ENCODE peak calls at places on chromosomes 1 and 21, in nine cellular contexts. S is CD8-positive, alpha-beta memory T cell; Q is neural progenitor cell; K is adrenal gland; Z is kidney; X is psoas muscle; V is H9; P is gastrocnemius medialis; R is fibroblast of lung. O is an unnamed sample. For H3K4me1, the result is how much of the 10 kb centered on the place peaks cover.

GRCh38 chr1:109768700-109769325 is 5.1 kb upstream of the EPS8L3 start:
- DNase-seq in Z (peak), K (no peak), P (peak), Q (no peak), X (peak), V (no peak), R (no peak), S (no peak), O (no peak)

GRCh38 chr1:88773540-88774150 is 89.6 kb downstream of the PKN2 start:
- DNase-seq in X (no peak), K (no peak), S (no peak), R (peak), V (no peak), Z (no peak), P (no peak), Q (no peak), O (no peak)

GRCh38 chr1:7620196-7620595 is 150.9 kb upstream of the VAMP3 start:
- DNase-seq in R (no peak), S (no peak), Q (no peak), Z (no peak), K (no peak), V (no peak), X (no peak), P (no peak), O (no peak)

GRCh38 chr21:28554660-28555475 is 437.8 kb downstream of the LTN1 start:
- DNase-seq in V (peak), R (no peak), S (no peak), X (no peak), Q (peak), Z (no peak), P (no peak), K (no peak), O (no peak)

GRCh38 chr21:33024278-33025103 is 1.2 kb upstream of the OLIG2 start:
- DNase-seq in R (no peak), K (no peak), P (no peak), Q (peak), S (no peak), Z (no peak), X (no peak), V (peak), O (no peak)

GRCh38 chr1:158177705-158178450 is 2.8 kb upstream of the CD1D start:
- DNase-seq in K (peak), Q (peak), P (peak), Z (peak), V (peak), X (peak), S (peak), R (peak), O (peak)

GRCh38 chr1:229981736-229982135 is 85.3 kb upstream of the GALNT2 start:
- DNase-seq in Z (no peak), R (no peak), P (no peak), Q (no peak), X (no peak), S (no peak), V (no peak), K (no peak), O (no peak)

GRCh38 chr1:77661696-77662095 is 20.8 kb downstream of the ZZZ3 start:
- DNase-seq in S (no peak), Q (no peak), P (no peak), Z (no peak), R (no peak), V (no peak), K (no peak), X (no peak), O (no peak)

GRCh38 chr1:159854101-159854692 is 8.3 kb downstream of the VSIG8 start:
- DNase-seq in Q (peak), K (peak), Z (peak), X (peak), V (peak), P (peak), S (peak), R (peak), O (peak)

GRCh38 chr1:72397786-72398185 is 115.4 kb upstream of the NEGR1 start:
- DNase-seq in V (no peak), P (no peak), Q (peak), R (peak), K (no peak), Z (no peak), S (no peak), X (no peak), O (no peak)

GRCh38 chr1:109582021-109582420 is 33.6 kb downstream of the GNAI3 start:
- DNase-seq in Z (no peak), P (no peak), R (no peak), Q (no peak), S (no peak), X (no peak), V (no peak), K (no peak), O (no peak)

GRCh38 chr1:44062656-44063055 is 31.4 kb upstream of the SLC6A9 start:
- DNase-seq in S (no peak), P (no peak), Q (no peak), V (no peak), X (no peak), R (no peak), Z (no peak), K (no peak), O (no peak)

GRCh38 chr1:44061857-44062256 is 30.6 kb upstream of the SLC6A9 start:
- DNase-seq in V (no peak), Z (no peak), P (no peak), X (no peak), K (no peak), Q (no peak), S (no peak), R (no peak), O (no peak)

GRCh38 chr1:44072204-44072603 is 40.9 kb upstream of the SLC6A9 start:
- DNase-seq in Z (no peak), R (peak), P (no peak), S (no peak), V (no peak), K (no peak), X (no peak), Q (no peak), O (no peak)

GRCh38 chr1:44068442-44068861 is 37.2 kb upstream of the SLC6A9 start:
- DNase-seq in P (no peak), Z (no peak), X (no peak), V (no peak), K (peak), S (no peak), R (peak), Q (no peak), O (no peak)

GRCh38 chr1:44067258-44068250 is 36.3 kb upstream of the SLC6A9 start:
- DNase-seq in Z (no peak), K (no peak), P (no peak), Q (no peak), V (no peak), S (no peak), X (no peak), R (no peak), O (no peak)
- H3K27ac ChIP-seq in Z (no peak), K (peak), P (no peak), Q (no peak), V (no peak), S (no peak), X (no peak), R (no peak), O (no peak)

DNA sequence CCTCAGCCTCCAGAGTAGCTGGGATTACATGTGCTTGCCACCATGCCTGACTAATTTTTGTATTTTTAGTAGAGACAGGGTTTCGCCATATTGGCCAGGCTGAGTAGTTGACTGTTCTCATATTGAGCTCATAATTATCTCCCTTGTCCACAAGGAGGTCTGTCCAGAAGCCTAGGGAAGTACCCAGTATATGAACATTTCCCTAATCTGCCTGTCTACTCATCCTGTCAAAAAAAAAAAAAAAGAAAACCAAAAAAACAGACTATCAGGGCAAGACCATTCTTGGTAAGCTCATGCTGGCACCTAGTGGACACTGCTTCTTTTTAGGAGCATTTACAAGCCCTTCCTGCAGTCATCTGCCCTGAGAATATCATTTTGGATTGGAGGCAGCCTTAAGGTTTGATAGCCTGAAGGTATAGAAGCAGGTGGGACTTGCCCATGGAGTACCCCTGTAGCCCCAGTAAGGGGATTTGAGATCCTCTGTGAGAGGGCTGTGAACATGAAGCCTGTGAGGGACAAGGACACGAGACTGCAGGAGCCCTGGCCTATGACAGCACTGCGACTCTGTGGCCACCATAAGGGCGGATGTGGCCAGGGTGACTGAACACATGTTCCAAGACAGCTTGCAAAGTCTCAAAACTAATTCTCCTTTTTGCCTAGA is 10.8 kb upstream of the DUSP12 start:
- DNase-seq in Q (peak), S (peak), K (no peak), X (peak), P (peak), R (peak), V (peak), Z (peak), O (peak)
- H3K4me1 ChIP-seq in Q (under half), S (under half), K (under half), X (under half), P (under half), R (under half), V (under half), Z (under half), O (under half)

GRCh38 chr1:204806943-204807624 is 63.6 kb upstream of the NFASC start:
- DNase-seq in Q (peak), R (peak), S (peak), V (peak), X (peak), P (peak), K (peak), Z (peak), O (peak)

GRCh38 chr1:204812842-204813241 is 57.8 kb upstream of the NFASC start:
- DNase-seq in Q (no peak), V (no peak), Z (no peak), P (no peak), S (no peak), X (no peak), R (no peak), K (no peak), O (no peak)

GRCh38 chr1:204813522-204813921 is 57.1 kb upstream of the NFASC start:
- DNase-seq in V (no peak), P (no peak), Z (no peak), R (no peak), K (no peak), Q (no peak), X (no peak), S (no peak), O (no peak)

GRCh38 chr1:204814146-204814884 is 56.3 kb upstream of the NFASC start:
- DNase-seq in Z (no peak), R (no peak), Q (no peak), V (no peak), S (no peak), K (no peak), X (no peak), P (no peak), O (no peak)

GRCh38 chr1:204809488-204809887 is 61.2 kb upstream of the NFASC start:
- DNase-seq in K (no peak), P (no peak), X (no peak), S (no peak), Q (no peak), Z (no peak), R (no peak), V (no peak), O (no peak)
- H3K27ac ChIP-seq in K (no peak), P (no peak), X (no peak), S (no peak), Q (no peak), Z (no peak), R (no peak), V (no peak), O (no peak)

DNA sequence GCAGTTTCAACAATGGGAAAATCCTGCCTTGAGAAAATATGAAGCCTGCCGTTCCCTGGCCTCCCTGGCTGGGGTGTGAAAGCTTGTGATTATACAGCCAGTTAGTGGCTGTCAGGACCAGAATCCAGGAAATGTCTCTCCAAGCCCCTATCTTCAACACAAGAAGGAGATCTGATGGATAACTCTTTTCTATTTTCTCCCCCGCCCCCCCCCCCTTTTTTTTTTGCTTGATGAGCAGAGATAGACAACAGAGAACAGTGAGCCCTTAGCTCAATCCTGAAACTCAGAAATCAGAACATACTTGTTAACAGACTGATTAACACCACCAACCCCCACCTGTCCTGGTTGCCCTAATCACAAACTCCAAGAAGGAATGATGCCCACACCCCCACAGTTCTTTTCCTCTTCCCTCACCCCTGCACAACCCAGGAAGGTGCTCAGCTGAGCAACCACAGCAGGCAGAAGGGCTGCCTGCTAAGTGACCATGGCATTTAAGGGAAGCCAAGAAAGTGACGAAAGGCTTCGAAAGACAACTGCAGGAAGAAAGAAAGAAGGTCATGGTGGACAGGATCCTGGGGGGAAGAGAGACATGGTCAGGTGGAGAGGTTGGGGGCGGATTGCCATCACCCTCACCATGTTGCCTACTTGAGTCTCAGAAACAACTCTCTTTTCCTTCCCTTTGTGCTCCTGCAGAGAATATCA is 12.3 kb upstream of the DENND2D start:
- DNase-seq in K (no peak), S (no peak), Q (no peak), Z (no peak), V (no peak), P (no peak), X (no peak), R (no peak), O (no peak)
- H3K4me1 ChIP-seq in K (under half), S (half or more), Q (under half), Z (under half), V (under half), P (under half), X (under half), R (under half), O (under half)

GRCh38 chr1:218345673-218346390 is 696 bp downstream of the TGFB2 start:
- DNase-seq in Q (peak), V (peak), X (peak), P (peak), R (peak), Z (peak), K (peak), S (peak), O (peak)
- H3K27ac ChIP-seq in Q (no peak), V (no peak), X (peak), P (peak), R (peak), Z (peak), K (peak), S (no peak), O (peak)

GRCh38 chr21:42377211-42377950 is 11.0 kb upstream of the TFF1 start:
- DNase-seq in Q (no peak), V (no peak), Z (peak), R (no peak), X (no peak), S (no peak), K (no peak), P (no peak), O (no peak)
- H3K4me1 ChIP-seq in Q (under half), V (under half), Z (under half), R (under half), X (under half), S (under half), K (under half), P (under half), O (under half)

GRCh38 chr1:245589827-245590421 is 435.1 kb downstream of the KIF26B start:
- DNase-seq in Z (no peak), P (no peak), Q (no peak), R (no peak), K (no peak), S (no peak), X (no peak), V (no peak), O (no peak)
- H3K27ac ChIP-seq in Z (no peak), P (no peak), Q (no peak), R (no peak), K (no peak), S (no peak), X (no peak), V (no peak), O (no peak)

GRCh38 chr1:94924967-94925366 is 1.9 kb downstream of the CNN3 start:
- DNase-seq in P (no peak), S (no peak), Q (peak), R (peak), K (no peak), V (no peak), Z (no peak), X (no peak), O (peak)
- H3K4me1 ChIP-seq in P (under half), S (under half), Q (half or more), R (under half), K (half or more), V (under half), Z (under half), X (under half), O (under half)

DNA sequence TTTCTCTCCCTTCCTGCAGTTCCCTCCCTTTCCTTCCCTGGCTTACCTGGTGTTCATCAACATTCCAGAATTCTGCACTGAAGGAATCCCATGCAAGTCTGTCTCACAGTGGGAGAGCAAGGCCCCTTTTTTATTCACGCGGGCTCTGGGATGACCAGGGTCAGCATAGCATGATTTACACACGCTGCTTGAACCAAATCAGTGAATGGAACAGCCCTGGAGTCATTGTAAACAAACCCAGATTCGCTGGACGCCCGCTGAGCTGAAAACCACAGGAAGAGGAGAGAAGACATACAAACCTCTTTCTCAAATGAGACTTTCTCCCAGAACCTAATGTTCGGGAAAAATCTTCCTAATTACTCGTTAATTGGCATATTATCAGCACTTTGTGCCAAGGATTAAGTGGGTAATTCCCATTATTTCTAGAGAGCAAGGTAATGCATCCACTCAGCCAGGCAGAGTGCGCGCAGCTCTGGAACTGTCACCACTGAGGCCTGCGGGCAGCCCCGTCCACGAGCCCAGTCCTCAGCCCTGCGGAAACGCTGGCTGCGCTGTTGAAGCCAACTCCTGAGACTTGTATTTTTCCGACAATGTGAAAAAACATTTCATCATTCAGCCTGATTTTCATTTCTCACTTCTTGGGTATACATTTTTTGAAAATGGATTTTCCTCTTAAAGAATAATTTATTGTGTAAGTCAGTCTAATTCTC is 140.0 kb downstream of the ETS2 start:
- DNase-seq in V (peak), R (peak), K (no peak), Z (no peak), X (no peak), Q (peak), S (no peak), P (no peak), O (no peak)
- H3K27ac ChIP-seq in V (no peak), R (no peak), K (no peak), Z (no peak), X (no peak), Q (peak), S (no peak), P (no peak), O (no peak)

O was measured in tibial nerve.